ENCODE peak calls at places on chromosomes 1 and 21, in five cellular contexts. H, X, O, Q and F are unnamed samples.

GRCh38 chr21:31557956-31558838 is 101.3 kb upstream of the SOD1 start:
- DNase-seq in Q (no peak), O (peak), X (no peak), H (peak), F (no peak)

GRCh38 chr1:111669268-111669667 is 49.7 kb downstream of the RAP1A start:
- DNase-seq in X (no peak), O (no peak), H (no peak), Q (no peak), F (no peak)

GRCh38 chr1:245698860-245699259 is 544.1 kb downstream of the KIF26B start:
- DNase-seq in O (no peak), X (no peak), H (no peak), Q (no peak), F (no peak)

GRCh38 chr1:198156111-198156744 is 570 bp upstream of the NEK7 start:
- DNase-seq in Q (peak), O (peak), X (peak), H (peak), F (peak)

GRCh38 chr1:224736619-224737352 is 120.7 kb downstream of the CNIH3 start:
- DNase-seq in Q (no peak), O (no peak), X (no peak), H (peak), F (no peak)

GRCh38 chr1:181812211-181812610 is 249.3 kb downstream of the ZNF648 start:
- DNase-seq in X (no peak), O (no peak), Q (no peak), H (no peak), F (no peak)

GRCh38 chr1:119279441-119280415 is 88.9 kb upstream of the HAO2 start:
- DNase-seq in O (peak), Q (no peak), X (peak), H (peak), F (no peak)

GRCh38 chr1:154342836-154343472 is 17.6 kb downstream of the ATP8B2 start:
- DNase-seq in X (no peak), Q (no peak), O (no peak), H (no peak), F (no peak)

GRCh38 chr1:53066941-53067738 is 5.1 kb downstream of the PODN start:
- DNase-seq in O (no peak), X (peak), Q (no peak), H (peak), F (peak)

GRCh38 chr1:185435696-185436379 is 118.8 kb upstream of the IVNS1ABP start:
- DNase-seq in X (no peak), H (no peak), Q (no peak), O (no peak), F (no peak)

GRCh38 chr21:20618878-20619277 is 379.3 kb upstream of the NCAM2 start:
- DNase-seq in X (no peak), O (no peak), H (no peak), Q (no peak), F (no peak)

GRCh38 chr1:46219551-46220520 is 16.7 kb downstream of the LURAP1 start:
- DNase-seq in Q (no peak), O (no peak), H (no peak), X (no peak), F (no peak)

GRCh38 chr1:3314561-3315271 is 139.7 kb upstream of the ARHGEF16 start:
- DNase-seq in O (no peak), X (peak), H (no peak), Q (no peak), F (no peak)

GRCh38 chr1:70442486-70442885 is 31.4 kb downstream of the CTH start:
- DNase-seq in O (no peak), X (no peak), H (no peak), Q (no peak), F (no peak)

GRCh38 chr1:214494706-214495105 is 56.7 kb downstream of the PTPN14 start:
- DNase-seq in X (no peak), Q (no peak), H (no peak), O (peak), F (no peak)

GRCh38 chr1:119139393-119139792 is 1.1 kb downstream of the WARS2 start:
- DNase-seq in Q (no peak), H (no peak), X (no peak), O (no peak), F (no peak)

GRCh38 chr1:11825131-11825530 is 19.1 kb downstream of the CLCN6 start:
- DNase-seq in Q (no peak), O (no peak), X (no peak), H (no peak), F (no peak)

GRCh38 chr21:26489781-26490180 is 83.3 kb downstream of the CYYR1 start:
- DNase-seq in X (no peak), O (no peak), H (no peak), Q (no peak), F (no peak)

GRCh38 chr1:13829152-13829769 is 129.3 kb downstream of the PRDM2 start:
- DNase-seq in X (no peak), O (no peak), Q (no peak), H (no peak), F (no peak)

GRCh38 chr1:74237787-74238186 is 2.6 kb downstream of the TNNI3K start:
- DNase-seq in Q (no peak), X (no peak), H (no peak), O (no peak), F (no peak)

GRCh38 chr1:106897976-106898375 is 158.5 kb upstream of the PRMT6 start:
- DNase-seq in O (no peak), Q (no peak), H (no peak), X (no peak), F (no peak)

GRCh38 chr1:18955442-18956188 is 861 bp downstream of the IFFO2 start:
- DNase-seq in X (peak), Q (peak), O (no peak), H (peak), F (peak)

GRCh38 chr1:188668083-188668482 is 1809.6 kb downstream of the BRINP3 start:
- DNase-seq in Q (no peak), O (no peak), H (no peak), X (no peak), F (no peak)

GRCh38 chr1:234909307-234909706 is 219.3 kb downstream of the TOMM20 start:
- DNase-seq in Q (no peak), O (no peak), X (no peak), H (no peak), F (no peak)

GRCh38 chr1:20233866-20234265 is 47.5 kb upstream of the PLA2G2C start:
- DNase-seq in X (no peak), H (no peak), O (peak), Q (no peak), F (no peak)

GRCh38 chr21:34935452-34935851 is 113.7 kb downstream of the RUNX1 start:
- DNase-seq in Q (no peak), O (peak), H (no peak), X (no peak), F (no peak)

GRCh38 chr1:156838972-156839371 is 19.9 kb downstream of the INSRR start:
- DNase-seq in H (no peak), Q (no peak), O (no peak), X (no peak), F (no peak)

GRCh38 chr1:1068374-1069060 is 5.6 kb downstream of the RNF223 start:
- DNase-seq in X (no peak), H (no peak), Q (peak), O (no peak), F (no peak)

GRCh38 chr1:67190410-67190809 is 24.2 kb downstream of the IL23R start:
- DNase-seq in O (no peak), X (no peak), H (no peak), Q (no peak), F (no peak)

GRCh38 chr1:1325288-1326074 is 879 bp downstream of the CPTP start:
- DNase-seq in H (no peak), Q (no peak), X (no peak), O (no peak), F (no peak)

GRCh38 chr1:179771509-179771908 is 28.4 kb downstream of the FAM163A start:
- DNase-seq in O (no peak), Q (no peak), H (no peak), X (no peak), F (no peak)

GRCh38 chr21:46211376-46211775 is 17.2 kb downstream of the LSS start:
- DNase-seq in X (peak), H (no peak), O (no peak), Q (no peak), F (no peak)

GRCh38 chr1:94683886-94684285 is 136.3 kb upstream of the SLC44A3 start:
- DNase-seq in O (no peak), X (no peak), H (no peak), Q (no peak), F (no peak)

GRCh38 chr1:89931950-89932349 is 63.0 kb upstream of the ZNF326 start:
- DNase-seq in O (no peak), Q (peak), X (no peak), H (no peak), F (no peak)

GRCh38 chr1:180155202-180155682 is 573 bp downstream of the QSOX1 start:
- DNase-seq in Q (peak), O (no peak), H (peak), X (peak), F (peak)

GRCh38 chr1:69657976-69658375 is 90.3 kb downstream of the LRRC7 start:
- DNase-seq in X (no peak), H (no peak), Q (no peak), O (no peak), F (no peak)

GRCh38 chr1:192104852-192105251 is 53.4 kb upstream of the RGS18 start:
- DNase-seq in O (peak), Q (no peak), X (no peak), H (no peak), F (no peak)

GRCh38 chr1:24136956-24137539 is 5.9 kb downstream of the IL22RA1 start:
- DNase-seq in H (no peak), O (no peak), X (no peak), Q (peak), F (no peak)

GRCh38 chr1:114668373-114668772 is 1.5 kb downstream of the DENND2C start:
- DNase-seq in O (peak), Q (no peak), H (no peak), X (no peak), F (no peak)

GRCh38 chr1:18913065-18913502 is 10.7 kb upstream of the ALDH4A1 start:
- DNase-seq in O (no peak), H (peak), Q (peak), X (peak), F (peak)

DNA sequence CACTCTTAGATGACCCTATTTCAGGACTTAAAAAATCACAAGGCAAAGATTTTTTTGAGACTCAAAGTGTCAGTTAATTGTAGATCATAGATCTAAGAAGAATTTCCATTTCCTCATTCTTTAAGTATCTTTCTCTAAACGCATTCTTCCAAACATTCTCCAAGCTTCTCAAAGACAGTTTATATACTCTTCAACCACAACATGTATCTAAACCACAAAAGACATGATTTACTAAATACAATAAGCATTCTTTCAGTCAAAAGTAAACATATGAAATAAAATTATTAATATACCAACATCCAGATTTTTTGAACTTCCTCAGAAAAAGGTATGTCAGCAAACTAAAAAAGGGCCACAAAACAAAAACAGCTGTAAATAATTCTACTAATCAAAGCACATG is 24.4 kb downstream of the RC3H1 start:
- DNase-seq in X (no peak), Q (no peak), O (no peak), H (no peak), F (no peak)
- H3K27ac ChIP-seq in X (no peak), Q (no peak), O (no peak), H (no peak), F (no peak)

GRCh38 chr21:36589352-36589971 is 109.5 kb upstream of the SIM2 start:
- DNase-seq in X (no peak), Q (peak), O (peak), H (peak), F (peak)

GRCh38 chr21:36587388-36587787 is 107.5 kb upstream of the CLDN14 start:
- DNase-seq in X (no peak), O (peak), Q (no peak), H (no peak), F (no peak)

GRCh38 chr21:36579898-36580297 is 100.0 kb upstream of the CLDN14 start:
- DNase-seq in O (no peak), Q (no peak), X (no peak), H (no peak), F (no peak)

GRCh38 chr21:36583591-36583990 is 103.7 kb upstream of the CLDN14 start:
- DNase-seq in X (no peak), Q (no peak), H (no peak), O (no peak), F (no peak)

DNA sequence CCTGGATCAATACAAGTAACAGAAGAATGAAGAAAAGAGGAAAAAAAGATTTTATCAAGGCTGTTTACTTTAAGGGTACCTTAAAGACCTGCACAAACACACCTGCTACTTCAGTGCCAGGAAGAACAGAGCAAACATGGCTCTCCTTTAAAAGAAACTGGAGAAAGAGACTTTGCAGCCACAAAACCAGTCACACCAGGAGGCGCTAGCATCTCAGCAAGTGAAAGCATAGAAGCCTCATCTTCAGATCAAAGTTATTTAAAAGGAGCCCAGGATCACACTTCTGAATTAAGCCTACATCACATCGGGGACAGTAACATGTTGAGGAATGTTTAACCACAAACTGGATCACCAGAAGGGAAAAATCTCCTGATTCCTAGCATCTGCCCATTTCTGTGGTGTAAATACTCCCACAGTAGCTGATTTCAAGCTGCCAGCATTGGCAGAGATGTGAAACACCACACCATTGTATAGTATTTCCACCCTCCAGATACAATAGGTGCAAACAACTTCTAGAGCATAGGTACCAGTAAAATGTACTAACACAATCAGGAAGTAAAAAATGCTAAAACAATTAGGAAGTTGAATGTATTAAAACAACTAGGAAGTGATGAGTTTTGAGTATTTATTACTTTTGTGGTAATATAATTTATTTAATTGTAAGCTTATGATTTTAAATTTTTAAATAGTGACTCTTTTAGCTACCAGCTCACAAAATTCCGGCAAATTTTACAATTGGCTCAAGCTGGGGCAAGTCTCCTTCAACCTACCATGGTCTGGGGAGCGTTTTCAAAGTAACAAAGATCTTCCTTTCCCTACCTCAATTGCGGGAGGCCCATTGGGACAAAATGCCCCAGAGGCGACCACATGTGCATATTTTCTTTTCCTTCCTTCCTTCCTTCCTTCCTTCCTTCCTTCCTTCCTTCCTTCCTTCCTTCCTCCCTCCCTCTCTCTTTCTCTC is 105.3 kb upstream of the CLDN14 start:
- DNase-seq in Q (no peak), H (no peak), O (no peak), X (no peak), F (no peak)
- TF ChIP-seq CTCF in Q (no peak), H (no peak), O (peak), X (no peak), F (no peak)

DNA sequence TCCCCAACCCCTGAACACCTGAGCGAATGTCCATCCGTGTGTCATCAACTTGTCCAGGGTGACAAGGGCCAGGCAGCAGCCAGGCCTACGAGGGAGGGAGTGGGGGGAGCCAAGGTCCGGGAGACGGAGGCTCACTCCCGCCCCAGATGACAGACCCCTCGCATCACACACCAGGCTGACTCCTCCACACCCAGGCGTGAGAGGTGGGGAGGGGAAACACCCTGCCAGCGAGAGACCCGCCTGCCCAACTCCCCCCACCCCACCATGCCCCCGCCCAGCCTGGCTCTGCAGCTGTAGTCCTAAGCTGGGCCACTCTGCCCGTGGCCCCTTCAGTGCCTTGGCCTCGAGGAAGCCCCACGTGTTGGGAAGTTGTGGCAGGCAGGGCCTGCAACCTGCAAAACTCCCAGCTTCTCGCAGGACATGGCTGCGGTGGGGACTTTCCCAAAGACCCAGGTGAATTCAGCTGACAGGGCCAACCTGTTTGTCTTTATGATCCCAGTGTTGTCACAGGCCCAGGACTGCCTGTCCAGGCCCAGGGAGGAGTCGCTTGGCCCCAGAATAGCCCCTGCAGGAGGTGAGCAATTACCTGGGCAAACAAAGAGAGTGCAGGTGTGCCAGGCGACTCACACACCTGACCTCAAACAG is 62.9 kb downstream of the RIPK4 start:
- DNase-seq in X (no peak), O (no peak), H (no peak), Q (peak), F (no peak)
- H3K27ac ChIP-seq in X (no peak), O (no peak), H (no peak), Q (no peak), F (no peak)

DNA sequence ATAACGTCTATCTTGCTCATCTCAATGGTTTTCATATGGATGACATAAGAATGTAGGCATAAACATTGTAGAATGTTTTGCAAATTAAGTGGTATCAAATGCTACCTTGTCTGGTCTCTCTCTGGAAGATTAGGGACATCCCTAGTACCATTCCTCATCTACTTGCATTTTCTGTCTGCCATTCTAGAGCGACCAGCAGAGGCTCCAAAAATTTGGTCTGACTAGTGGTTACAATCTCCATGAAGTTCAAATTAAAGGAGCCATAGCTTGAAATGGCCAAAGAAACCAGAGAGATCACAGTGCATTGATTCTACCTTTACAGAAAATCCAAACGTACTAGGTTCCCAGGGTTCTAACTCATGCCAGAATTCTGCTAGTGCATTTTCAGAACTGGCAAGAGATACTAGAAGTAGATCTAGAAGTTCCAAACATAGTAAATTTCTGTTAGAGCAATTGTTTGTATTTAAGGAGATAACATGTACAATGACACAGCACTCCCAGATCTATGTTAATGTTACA is 1.1 kb downstream of the CD84 start:
- DNase-seq in X (no peak), Q (no peak), H (no peak), O (no peak), F (no peak)
- TF ChIP-seq CTCF in X (no peak), Q (no peak), H (no peak), O (no peak), F (no peak)

DNA sequence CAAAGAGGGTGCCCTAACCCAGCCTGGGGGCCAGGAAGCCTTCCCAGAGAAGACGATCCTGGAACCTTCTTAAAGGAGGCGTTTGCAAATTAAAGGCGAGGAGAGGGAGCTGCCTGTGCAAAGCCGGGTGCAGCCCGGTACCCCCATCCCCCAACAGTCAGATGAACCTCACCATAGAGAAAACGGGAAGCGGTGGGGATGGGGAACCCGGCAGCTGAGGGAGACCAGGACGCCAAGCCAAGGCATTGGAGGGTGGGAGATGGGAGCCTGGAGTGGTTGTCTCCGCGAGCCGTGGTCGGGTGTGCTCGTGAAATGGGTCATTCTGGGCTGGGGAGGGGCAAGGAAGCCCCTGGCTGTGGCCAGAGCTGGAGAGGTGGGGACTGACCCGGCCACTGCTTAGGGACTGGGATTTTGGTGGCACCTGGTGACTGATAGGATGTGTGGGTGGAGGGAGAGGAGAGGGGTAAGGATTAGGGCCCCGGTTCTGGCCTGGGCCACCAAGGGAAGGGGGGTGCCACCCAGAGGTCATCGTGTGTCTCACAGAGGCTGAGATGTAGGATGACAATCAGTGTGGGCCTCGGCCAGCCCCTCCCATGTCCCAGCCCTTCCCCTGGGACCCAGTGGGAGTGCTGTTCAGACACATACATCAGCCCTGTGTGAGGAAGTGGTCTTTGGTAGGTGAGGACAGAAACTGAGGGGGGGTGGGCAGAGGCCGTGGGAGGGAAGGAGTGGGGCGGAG is 662 bp upstream of the PADI2 start:
- DNase-seq in H (no peak), X (no peak), Q (no peak), O (no peak), F (no peak)
- H3K27ac ChIP-seq in H (no peak), X (no peak), Q (no peak), O (no peak), F (peak)

GRCh38 chr21:32585042-32585710 is at the start of gene TCP10L:
- DNase-seq in O (no peak), Q (no peak), X (no peak), H (no peak), F (no peak)
- TF ChIP-seq CTCF in O (no peak), Q (no peak), X (no peak), H (no peak), F (no peak)